ENCODE peak calls at places on chromosomes 12 and 14, in eight cellular contexts. C is HepG2; G is small intestine; R is psoas muscle; E is naive thymus-derived CD4-positive, alpha-beta T cell; S is caudate nucleus; M is PC-3; X is lower lobe of right lung. A is an unnamed sample.

GRCh38 chr12:62802981-62803380 is 132.0 kb downstream of the PPM1H start:
- DNase-seq in R (no peak), X (no peak), M (peak; percentile 46), C (no peak), G (no peak), E (no peak), S (no peak), A (no peak)

GRCh38 chr14:70697681-70698080 is 56.0 kb downstream of the TTC9 start:
- DNase-seq in E (no peak), X (no peak), M (peak; percentile 85), C (no peak), G (peak; percentile 23), R (no peak), S (no peak), A (no peak)

GRCh38 chr12:31590730-31591307 is at the start of gene DENND5B:
- DNase-seq in G (peak; percentile 58), X (peak; percentile 73), S (peak; percentile 32), E (peak; percentile 10), R (peak; percentile 84), C (peak; percentile 50), M (peak; percentile 42), A (peak; percentile 82)

GRCh38 chr12:45779936-45780335 is 50.4 kb downstream of the ARID2 start:
- DNase-seq in C (no peak), E (no peak), M (no peak), X (no peak), R (no peak), S (no peak), G (no peak), A (no peak)

GRCh38 chr12:122402264-122402663 is 20.2 kb downstream of the CLIP1 start:
- DNase-seq in R (no peak), S (no peak), E (no peak), X (no peak), G (no peak), C (no peak), M (no peak), A (no peak)

GRCh38 chr12:75891072-75891471 is 140.5 kb downstream of the PHLDA1 start:
- DNase-seq in E (no peak), X (no peak), M (peak; percentile 71), G (no peak), C (no peak), S (no peak), R (no peak), A (no peak)

GRCh38 chr14:81348086-81348485 is 52.0 kb downstream of the STON2 start:
- DNase-seq in C (no peak), E (no peak), M (no peak), R (no peak), X (no peak), G (no peak), S (no peak), A (no peak)

GRCh38 chr14:75518625-75519024 is 3.6 kb upstream of the BATF start:
- DNase-seq in R (no peak), S (no peak), G (peak; percentile 57), X (no peak), E (no peak), C (peak; percentile 41), M (peak; percentile 41), A (peak; percentile 21)

GRCh38 chr14:50534998-50535397 is 2.6 kb upstream of the MAP4K5 start:
- DNase-seq in M (no peak), G (no peak), X (no peak), R (no peak), C (no peak), E (no peak), S (no peak), A (no peak)

GRCh38 chr12:98211914-98212695 is 303.3 kb upstream of the TMPO start:
- DNase-seq in M (no peak), G (no peak), X (no peak), R (no peak), C (no peak), E (no peak), S (no peak), A (no peak)

GRCh38 chr14:59306775-59307174 is 118.3 kb downstream of the DAAM1 start:
- DNase-seq in M (peak; percentile 99), C (no peak), E (no peak), G (no peak), X (no peak), S (no peak), R (no peak), A (no peak)

GRCh38 chr14:60051690-60052324 is 39.9 kb upstream of the PCNX4 start:
- DNase-seq in C (no peak), S (no peak), G (no peak), E (peak; percentile 26), X (no peak), R (no peak), M (no peak), A (no peak)

GRCh38 chr14:66380143-66380542 is 106.0 kb upstream of the CCDC196 start:
- DNase-seq in G (no peak), X (no peak), C (no peak), R (no peak), S (no peak), E (no peak), M (no peak), A (no peak)

GRCh38 chr12:2586159-2587035 is 208.4 kb upstream of the FKBP4 start:
- DNase-seq in S (no peak), G (peak; percentile 1), R (no peak), M (no peak), X (no peak), E (no peak), C (no peak), A (no peak)

GRCh38 chr12:64522316-64522715 is 70.4 kb downstream of the TBK1 start:
- DNase-seq in C (no peak), X (no peak), G (no peak), M (no peak), R (no peak), S (no peak), E (no peak), A (no peak)

DNA sequence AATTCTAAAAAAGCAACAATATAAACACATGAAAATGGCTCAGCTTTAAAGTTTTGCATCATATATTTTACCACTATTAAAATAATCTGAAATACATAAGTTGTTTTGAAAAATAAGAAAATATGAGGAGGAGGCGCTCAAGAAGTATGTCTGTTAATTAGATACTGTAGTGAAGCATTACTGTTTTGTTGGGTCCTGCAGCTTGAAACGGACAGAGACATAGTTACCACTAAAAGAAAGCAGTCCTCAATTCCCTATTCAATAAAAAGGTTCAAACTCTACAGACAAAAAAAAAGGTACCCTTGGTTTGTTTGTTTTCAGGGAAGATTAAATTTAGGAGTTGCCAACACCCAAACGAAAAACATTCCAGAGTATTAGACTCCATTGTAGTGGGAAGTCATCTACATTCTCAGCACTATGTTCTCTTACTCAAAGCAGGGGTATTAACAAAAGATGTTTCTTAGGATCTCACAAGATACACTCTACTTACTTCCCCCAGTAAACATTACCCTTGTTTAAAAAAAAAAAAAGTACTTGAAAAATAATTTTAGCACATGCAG is 3.0 kb downstream of the PAWR start:
- DNase-seq in M (no peak), C (no peak), X (no peak), E (no peak), S (no peak), G (peak; percentile 20), R (no peak), A (no peak)
- H3K27ac ChIP-seq in M (peak overlapping the region; percentile 67), C (peak overlapping the region; percentile 99), X (no peak overlapping the region), E (no peak overlapping the region), S (no peak overlapping the region), G (no peak overlapping the region), R (no peak overlapping the region), A (no peak overlapping the region)

GRCh38 chr14:28707814-28708213 is 58.8 kb upstream of the FOXG1 start:
- DNase-seq in R (no peak), G (no peak), E (no peak), C (no peak), S (no peak), X (no peak), M (peak; percentile 48), A (no peak)

GRCh38 chr14:28701733-28702132 is 64.9 kb upstream of the FOXG1 start:
- DNase-seq in R (no peak), E (no peak), M (no peak), X (no peak), S (no peak), G (no peak), C (no peak), A (no peak)

GRCh38 chr14:28704153-28704552 is 62.4 kb upstream of the FOXG1 start:
- DNase-seq in X (no peak), C (no peak), S (no peak), M (peak; percentile 67), E (no peak), R (no peak), G (no peak), A (no peak)

GRCh38 chr14:28703482-28703881 is 63.1 kb upstream of the FOXG1 start:
- DNase-seq in R (no peak), C (no peak), M (no peak), E (no peak), G (no peak), X (no peak), S (no peak), A (no peak)
- H3K27ac ChIP-seq in R (no peak overlapping the region), C (no peak overlapping the region), M (no peak overlapping the region), E (no peak overlapping the region), G (no peak overlapping the region), X (no peak overlapping the region), S (no peak overlapping the region), A (no peak overlapping the region)

DNA sequence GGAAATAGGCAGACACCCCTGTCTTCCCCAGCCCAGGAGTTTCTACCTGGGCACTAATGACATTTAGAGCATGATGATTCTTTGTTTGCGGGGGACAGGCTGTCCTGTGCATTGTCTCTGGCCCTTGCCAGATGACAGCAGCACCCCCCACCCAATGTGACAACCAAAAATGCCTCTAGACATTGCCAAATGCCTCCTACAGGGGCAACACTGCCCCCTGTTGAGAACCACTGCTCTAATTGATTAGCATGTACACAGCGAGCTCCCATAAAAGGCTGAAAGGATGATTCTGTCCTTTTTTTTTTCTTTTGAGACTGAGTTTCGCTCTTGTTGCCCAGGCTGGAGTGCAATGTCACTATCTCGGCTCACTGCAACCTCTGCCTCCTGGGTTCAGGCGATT is 50.5 kb downstream of the MAP1LC3B2 start:
- DNase-seq in M (peak; percentile 40), G (no peak), S (no peak), E (peak; percentile 28), X (no peak), R (no peak), C (no peak), A (peak; percentile 6)
- H3K27ac ChIP-seq in M (no peak overlapping the region), G (no peak overlapping the region), S (no peak overlapping the region), E (no peak overlapping the region), X (no peak overlapping the region), R (no peak overlapping the region), C (no peak overlapping the region), A (no peak overlapping the region)

DNA sequence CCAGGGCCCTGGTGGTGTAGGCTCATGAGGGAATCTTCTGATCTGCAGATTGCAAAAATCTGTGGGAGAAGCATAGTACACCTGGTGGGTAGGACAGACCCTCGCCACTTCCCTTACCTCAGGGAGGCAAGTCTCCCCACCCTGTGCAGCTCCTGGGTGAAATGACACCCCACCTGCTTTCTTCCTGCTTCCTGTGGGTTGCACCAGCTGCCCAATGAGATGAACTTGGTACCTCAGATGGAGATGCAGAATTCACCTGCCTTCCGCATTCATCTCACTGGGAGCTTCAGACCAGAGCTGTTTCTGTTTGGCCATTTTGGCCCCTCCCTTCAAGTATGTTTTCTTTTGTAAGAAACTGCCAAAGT is 4.7 kb downstream of the CLEC2D start:
- DNase-seq in X (no peak), S (no peak), R (no peak), E (peak; percentile 57), M (no peak), C (no peak), G (peak; percentile 41), A (no peak)
- H3K27ac ChIP-seq in X (no peak overlapping the region), S (no peak overlapping the region), R (no peak overlapping the region), E (peak overlapping the region; percentile 83), M (peak overlapping the region; percentile 66), C (no peak overlapping the region), G (no peak overlapping the region), A (no peak overlapping the region)

GRCh38 chr12:8157484-8158198 is 826 bp downstream of the ZNF705A start:
- DNase-seq in C (no peak), E (no peak), G (no peak), M (no peak), X (no peak), R (no peak), S (no peak), A (no peak)
- H3K27ac ChIP-seq in C (no peak overlapping the region), E (no peak overlapping the region), G (no peak overlapping the region), M (no peak overlapping the region), X (peak overlapping the region; percentile 13), R (no peak overlapping the region), S (no peak overlapping the region), A (no peak overlapping the region)

A was measured in MM.1S.